ENCODE peak calls at places on chromosomes 12 and 14, in six cellular contexts. One of them, this sample, is unnamed.

GRCh38 chr14:71107921-71108320 is 200.7 kb downstream of the PCNX1 start:
- DNase-seq in stimulated activated CD4-positive, alpha-beta T cell treated with anti-CD3 and anti-CD28 coated beads, TNF-alpha, amount 100 ng/mL, for 1 hour: no peak
- DNase-seq in BE2C: no peak
- DNase-seq in substantia nigra: no peak
- DNase-seq in CD4-positive, alpha-beta T cell: no peak
- DNase-seq in posterior vena cava: no peak
- DNase-seq in this sample: no peak

GRCh38 chr12:18391136-18391535 is 129.8 kb downstream of the PIK3C2G start:
- DNase-seq in substantia nigra: no peak
- DNase-seq in posterior vena cava: no peak
- DNase-seq in BE2C: no peak
- DNase-seq in stimulated activated CD4-positive, alpha-beta T cell treated with anti-CD3 and anti-CD28 coated beads, TNF-alpha, amount 100 ng/mL, for 1 hour: no peak
- DNase-seq in CD4-positive, alpha-beta T cell: no peak
- DNase-seq in this sample: no peak

GRCh38 chr14:106522990-106523389 is 996.6 kb downstream of the TMEM121 start:
- DNase-seq in CD4-positive, alpha-beta T cell: no peak
- DNase-seq in substantia nigra: no peak
- DNase-seq in posterior vena cava: no peak
- DNase-seq in BE2C: no peak
- DNase-seq in stimulated activated CD4-positive, alpha-beta T cell treated with anti-CD3 and anti-CD28 coated beads, TNF-alpha, amount 100 ng/mL, for 1 hour: no peak
- DNase-seq in this sample: no peak

GRCh38 chr12:125220404-125221273 is 155.4 kb downstream of the AACS start:
- DNase-seq in posterior vena cava: no peak
- DNase-seq in BE2C: no peak
- DNase-seq in CD4-positive, alpha-beta T cell: no peak
- DNase-seq in substantia nigra: no peak
- DNase-seq in stimulated activated CD4-positive, alpha-beta T cell treated with anti-CD3 and anti-CD28 coated beads, TNF-alpha, amount 100 ng/mL, for 1 hour: no peak
- DNase-seq in this sample: peak; percentile 5

GRCh38 chr12:95605875-95606274 is 54.6 kb upstream of the USP44 start:
- DNase-seq in posterior vena cava: no peak
- DNase-seq in CD4-positive, alpha-beta T cell: no peak
- DNase-seq in stimulated activated CD4-positive, alpha-beta T cell treated with anti-CD3 and anti-CD28 coated beads, TNF-alpha, amount 100 ng/mL, for 1 hour: no peak
- DNase-seq in BE2C: no peak
- DNase-seq in substantia nigra: no peak
- DNase-seq in this sample: peak; percentile 25

GRCh38 chr12:95118138-95118787 is 44.8 kb upstream of the NR2C1 start:
- DNase-seq in posterior vena cava: no peak
- DNase-seq in BE2C: no peak
- DNase-seq in stimulated activated CD4-positive, alpha-beta T cell treated with anti-CD3 and anti-CD28 coated beads, TNF-alpha, amount 100 ng/mL, for 1 hour: no peak
- DNase-seq in CD4-positive, alpha-beta T cell: no peak
- DNase-seq in substantia nigra: no peak
- DNase-seq in this sample: peak; percentile 81

GRCh38 chr12:132075026-132075713 is 68.9 kb downstream of the DDX51 start:
- DNase-seq in substantia nigra: no peak
- DNase-seq in CD4-positive, alpha-beta T cell: no peak
- DNase-seq in stimulated activated CD4-positive, alpha-beta T cell treated with anti-CD3 and anti-CD28 coated beads, TNF-alpha, amount 100 ng/mL, for 1 hour: no peak
- DNase-seq in posterior vena cava: no peak
- DNase-seq in BE2C: no peak
- DNase-seq in this sample: no peak

GRCh38 chr14:90381999-90382451 is 14.8 kb upstream of the CALM1 start:
- DNase-seq in posterior vena cava: no peak
- DNase-seq in stimulated activated CD4-positive, alpha-beta T cell treated with anti-CD3 and anti-CD28 coated beads, TNF-alpha, amount 100 ng/mL, for 1 hour: no peak
- DNase-seq in CD4-positive, alpha-beta T cell: no peak
- DNase-seq in substantia nigra: no peak
- DNase-seq in BE2C: peak; percentile 45
- DNase-seq in this sample: no peak

GRCh38 chr12:2800046-2800570 is 5.3 kb downstream of the FKBP4 start:
- DNase-seq in CD4-positive, alpha-beta T cell: no peak
- DNase-seq in substantia nigra: no peak
- DNase-seq in BE2C: no peak
- DNase-seq in posterior vena cava: no peak
- DNase-seq in stimulated activated CD4-positive, alpha-beta T cell treated with anti-CD3 and anti-CD28 coated beads, TNF-alpha, amount 100 ng/mL, for 1 hour: no peak
- DNase-seq in this sample: no peak

GRCh38 chr12:128644664-128645296 is 179.0 kb downstream of the SLC15A4 start:
- DNase-seq in CD4-positive, alpha-beta T cell: no peak
- DNase-seq in substantia nigra: no peak
- DNase-seq in posterior vena cava: no peak
- DNase-seq in stimulated activated CD4-positive, alpha-beta T cell treated with anti-CD3 and anti-CD28 coated beads, TNF-alpha, amount 100 ng/mL, for 1 hour: no peak
- DNase-seq in BE2C: no peak
- DNase-seq in this sample: no peak

GRCh38 chr14:41899416-41899815 is 292.7 kb downstream of the LRFN5 start:
- DNase-seq in stimulated activated CD4-positive, alpha-beta T cell treated with anti-CD3 and anti-CD28 coated beads, TNF-alpha, amount 100 ng/mL, for 1 hour: no peak
- DNase-seq in BE2C: no peak
- DNase-seq in posterior vena cava: no peak
- DNase-seq in CD4-positive, alpha-beta T cell: no peak
- DNase-seq in substantia nigra: no peak
- DNase-seq in this sample: peak; percentile 35

GRCh38 chr14:24310666-24311604 is at the start of gene LTB4R:
- DNase-seq in CD4-positive, alpha-beta T cell: peak; percentile 57
- DNase-seq in substantia nigra: peak; percentile 23
- DNase-seq in stimulated activated CD4-positive, alpha-beta T cell treated with anti-CD3 and anti-CD28 coated beads, TNF-alpha, amount 100 ng/mL, for 1 hour: peak; percentile 24
- DNase-seq in posterior vena cava: peak; percentile 92
- DNase-seq in BE2C: no peak
- DNase-seq in this sample: peak; percentile 81

GRCh38 chr14:96581902-96582640 is 79.9 kb downstream of the PAPOLA start:
- DNase-seq in BE2C: no peak
- DNase-seq in CD4-positive, alpha-beta T cell: no peak
- DNase-seq in substantia nigra: no peak
- DNase-seq in posterior vena cava: peak; percentile 43
- DNase-seq in stimulated activated CD4-positive, alpha-beta T cell treated with anti-CD3 and anti-CD28 coated beads, TNF-alpha, amount 100 ng/mL, for 1 hour: no peak
- DNase-seq in this sample: no peak

GRCh38 chr14:51692646-51693045 is 40.9 kb downstream of the FRMD6 start:
- DNase-seq in stimulated activated CD4-positive, alpha-beta T cell treated with anti-CD3 and anti-CD28 coated beads, TNF-alpha, amount 100 ng/mL, for 1 hour: no peak
- DNase-seq in CD4-positive, alpha-beta T cell: no peak
- DNase-seq in BE2C: no peak
- DNase-seq in posterior vena cava: no peak
- DNase-seq in substantia nigra: no peak
- DNase-seq in this sample: no peak

GRCh38 chr12:66453111-66453510 is 150.8 kb downstream of the HELB start:
- DNase-seq in CD4-positive, alpha-beta T cell: no peak
- DNase-seq in stimulated activated CD4-positive, alpha-beta T cell treated with anti-CD3 and anti-CD28 coated beads, TNF-alpha, amount 100 ng/mL, for 1 hour: no peak
- DNase-seq in BE2C: no peak
- DNase-seq in substantia nigra: no peak
- DNase-seq in posterior vena cava: no peak
- DNase-seq in this sample: no peak

GRCh38 chr12:27940756-27941402 is 31.7 kb downstream of the PTHLH start:
- DNase-seq in posterior vena cava: peak; percentile 90
- DNase-seq in stimulated activated CD4-positive, alpha-beta T cell treated with anti-CD3 and anti-CD28 coated beads, TNF-alpha, amount 100 ng/mL, for 1 hour: peak; percentile 25
- DNase-seq in BE2C: peak; percentile 70
- DNase-seq in substantia nigra: no peak
- DNase-seq in CD4-positive, alpha-beta T cell: peak; percentile 58
- DNase-seq in this sample: peak; percentile 83

GRCh38 chr12:57815177-57816000 is 3.1 kb downstream of the AVIL start:
- DNase-seq in substantia nigra: no peak
- DNase-seq in posterior vena cava: peak; percentile 73
- DNase-seq in BE2C: no peak
- DNase-seq in CD4-positive, alpha-beta T cell: no peak
- DNase-seq in stimulated activated CD4-positive, alpha-beta T cell treated with anti-CD3 and anti-CD28 coated beads, TNF-alpha, amount 100 ng/mL, for 1 hour: no peak
- DNase-seq in this sample: no peak

GRCh38 chr12:64687816-64688599 is 71.2 kb downstream of the GNS start:
- DNase-seq in stimulated activated CD4-positive, alpha-beta T cell treated with anti-CD3 and anti-CD28 coated beads, TNF-alpha, amount 100 ng/mL, for 1 hour: no peak
- DNase-seq in substantia nigra: no peak
- DNase-seq in posterior vena cava: no peak
- DNase-seq in CD4-positive, alpha-beta T cell: no peak
- DNase-seq in BE2C: no peak
- DNase-seq in this sample: peak; percentile 42

GRCh38 chr12:107749094-107749493 is 11.8 kb downstream of the PRDM4 start:
- DNase-seq in stimulated activated CD4-positive, alpha-beta T cell treated with anti-CD3 and anti-CD28 coated beads, TNF-alpha, amount 100 ng/mL, for 1 hour: no peak
- DNase-seq in posterior vena cava: no peak
- DNase-seq in substantia nigra: no peak
- DNase-seq in CD4-positive, alpha-beta T cell: no peak
- DNase-seq in BE2C: no peak
- DNase-seq in this sample: peak; percentile 41

GRCh38 chr12:80272516-80272915 is 171.5 kb upstream of the PTPRQ start:
- DNase-seq in CD4-positive, alpha-beta T cell: no peak
- DNase-seq in stimulated activated CD4-positive, alpha-beta T cell treated with anti-CD3 and anti-CD28 coated beads, TNF-alpha, amount 100 ng/mL, for 1 hour: no peak
- DNase-seq in posterior vena cava: no peak
- DNase-seq in BE2C: no peak
- DNase-seq in substantia nigra: no peak
- DNase-seq in this sample: peak; percentile 22

GRCh38 chr14:25069889-25070288 is 19.9 kb upstream of the STXBP6 start:
- DNase-seq in substantia nigra: no peak
- DNase-seq in CD4-positive, alpha-beta T cell: no peak
- DNase-seq in BE2C: no peak
- DNase-seq in posterior vena cava: no peak
- DNase-seq in stimulated activated CD4-positive, alpha-beta T cell treated with anti-CD3 and anti-CD28 coated beads, TNF-alpha, amount 100 ng/mL, for 1 hour: no peak
- DNase-seq in this sample: no peak

GRCh38 chr12:102169922-102170698 is 27.5 kb downstream of the PMCH start:
- DNase-seq in stimulated activated CD4-positive, alpha-beta T cell treated with anti-CD3 and anti-CD28 coated beads, TNF-alpha, amount 100 ng/mL, for 1 hour: no peak
- DNase-seq in CD4-positive, alpha-beta T cell: no peak
- DNase-seq in posterior vena cava: no peak
- DNase-seq in substantia nigra: no peak
- DNase-seq in BE2C: peak; percentile 18
- DNase-seq in this sample: peak; percentile 32

GRCh38 chr12:130049666-130050065 is 112.6 kb upstream of the FZD10 start:
- DNase-seq in BE2C: no peak
- DNase-seq in substantia nigra: no peak
- DNase-seq in CD4-positive, alpha-beta T cell: no peak
- DNase-seq in posterior vena cava: no peak
- DNase-seq in stimulated activated CD4-positive, alpha-beta T cell treated with anti-CD3 and anti-CD28 coated beads, TNF-alpha, amount 100 ng/mL, for 1 hour: no peak
- DNase-seq in this sample: no peak

GRCh38 chr12:85740190-85740589 is 96.0 kb downstream of the RASSF9 start:
- DNase-seq in BE2C: no peak
- DNase-seq in substantia nigra: no peak
- DNase-seq in CD4-positive, alpha-beta T cell: no peak
- DNase-seq in posterior vena cava: no peak
- DNase-seq in stimulated activated CD4-positive, alpha-beta T cell treated with anti-CD3 and anti-CD28 coated beads, TNF-alpha, amount 100 ng/mL, for 1 hour: no peak
- DNase-seq in this sample: no peak

GRCh38 chr12:55899035-55899434 is 28.7 kb downstream of the PYM1 start:
- DNase-seq in stimulated activated CD4-positive, alpha-beta T cell treated with anti-CD3 and anti-CD28 coated beads, TNF-alpha, amount 100 ng/mL, for 1 hour: no peak
- DNase-seq in substantia nigra: no peak
- DNase-seq in posterior vena cava: no peak
- DNase-seq in CD4-positive, alpha-beta T cell: no peak
- DNase-seq in BE2C: no peak
- DNase-seq in this sample: peak; percentile 27

GRCh38 chr12:7905071-7905470 is 30.9 kb downstream of the SLC2A3 start:
- DNase-seq in stimulated activated CD4-positive, alpha-beta T cell treated with anti-CD3 and anti-CD28 coated beads, TNF-alpha, amount 100 ng/mL, for 1 hour: no peak
- DNase-seq in BE2C: no peak
- DNase-seq in posterior vena cava: no peak
- DNase-seq in substantia nigra: no peak
- DNase-seq in CD4-positive, alpha-beta T cell: no peak
- DNase-seq in this sample: peak; percentile 31

GRCh38 chr12:8156845-8157244 is at the start of gene ZNF705A:
- DNase-seq in posterior vena cava: no peak
- DNase-seq in stimulated activated CD4-positive, alpha-beta T cell treated with anti-CD3 and anti-CD28 coated beads, TNF-alpha, amount 100 ng/mL, for 1 hour: no peak
- DNase-seq in CD4-positive, alpha-beta T cell: no peak
- DNase-seq in BE2C: no peak
- DNase-seq in substantia nigra: no peak
- DNase-seq in this sample: peak; percentile 75

GRCh38 chr12:72863671-72864070 is 591.5 kb downstream of the TRHDE start:
- DNase-seq in CD4-positive, alpha-beta T cell: no peak
- DNase-seq in BE2C: no peak
- DNase-seq in substantia nigra: no peak
- DNase-seq in posterior vena cava: no peak
- DNase-seq in stimulated activated CD4-positive, alpha-beta T cell treated with anti-CD3 and anti-CD28 coated beads, TNF-alpha, amount 100 ng/mL, for 1 hour: no peak
- DNase-seq in this sample: no peak

GRCh38 chr12:11727133-11727664 is 77.7 kb downstream of the ETV6 start:
- DNase-seq in BE2C: no peak
- DNase-seq in stimulated activated CD4-positive, alpha-beta T cell treated with anti-CD3 and anti-CD28 coated beads, TNF-alpha, amount 100 ng/mL, for 1 hour: no peak
- DNase-seq in CD4-positive, alpha-beta T cell: peak; percentile 23
- DNase-seq in substantia nigra: no peak
- DNase-seq in posterior vena cava: no peak
- DNase-seq in this sample: no peak

GRCh38 chr14:104355101-104355691 is 216.8 kb downstream of the KIF26A start:
- DNase-seq in posterior vena cava: peak; percentile 61
- DNase-seq in stimulated activated CD4-positive, alpha-beta T cell treated with anti-CD3 and anti-CD28 coated beads, TNF-alpha, amount 100 ng/mL, for 1 hour: no peak
- DNase-seq in substantia nigra: no peak
- DNase-seq in BE2C: no peak
- DNase-seq in CD4-positive, alpha-beta T cell: no peak
- DNase-seq in this sample: no peak

GRCh38 chr14:77086017-77086727 is 11.9 kb upstream of the CIPC start:
- DNase-seq in CD4-positive, alpha-beta T cell: no peak
- DNase-seq in posterior vena cava: no peak
- DNase-seq in substantia nigra: no peak
- DNase-seq in stimulated activated CD4-positive, alpha-beta T cell treated with anti-CD3 and anti-CD28 coated beads, TNF-alpha, amount 100 ng/mL, for 1 hour: no peak
- DNase-seq in BE2C: no peak
- DNase-seq in this sample: peak; percentile 60

GRCh38 chr14:65373011-65373670 is 39.4 kb upstream of the FUT8 start:
- DNase-seq in CD4-positive, alpha-beta T cell: no peak
- DNase-seq in posterior vena cava: no peak
- DNase-seq in BE2C: no peak
- DNase-seq in stimulated activated CD4-positive, alpha-beta T cell treated with anti-CD3 and anti-CD28 coated beads, TNF-alpha, amount 100 ng/mL, for 1 hour: no peak
- DNase-seq in substantia nigra: peak; percentile 29
- DNase-seq in this sample: no peak

GRCh38 chr12:46260153-46260912 is 8.5 kb downstream of the SLC38A1 start:
- DNase-seq in BE2C: no peak
- DNase-seq in substantia nigra: no peak
- DNase-seq in CD4-positive, alpha-beta T cell: no peak
- DNase-seq in posterior vena cava: no peak
- DNase-seq in stimulated activated CD4-positive, alpha-beta T cell treated with anti-CD3 and anti-CD28 coated beads, TNF-alpha, amount 100 ng/mL, for 1 hour: no peak
- DNase-seq in this sample: peak; percentile 43

GRCh38 chr12:94204647-94205247 is 56.4 kb downstream of the PLXNC1 start:
- DNase-seq in substantia nigra: no peak
- DNase-seq in posterior vena cava: no peak
- DNase-seq in BE2C: no peak
- DNase-seq in CD4-positive, alpha-beta T cell: no peak
- DNase-seq in stimulated activated CD4-positive, alpha-beta T cell treated with anti-CD3 and anti-CD28 coated beads, TNF-alpha, amount 100 ng/mL, for 1 hour: no peak
- DNase-seq in this sample: no peak

GRCh38 chr14:32940066-32940651 is 1.5 kb downstream of the NPAS3 start:
- DNase-seq in stimulated activated CD4-positive, alpha-beta T cell treated with anti-CD3 and anti-CD28 coated beads, TNF-alpha, amount 100 ng/mL, for 1 hour: no peak
- DNase-seq in substantia nigra: no peak
- DNase-seq in posterior vena cava: no peak
- DNase-seq in CD4-positive, alpha-beta T cell: no peak
- DNase-seq in BE2C: no peak
- DNase-seq in this sample: peak; percentile 62

GRCh38 chr12:54419088-54419887 is at the start of gene ITGA5:
- DNase-seq in BE2C: peak; percentile 34
- DNase-seq in CD4-positive, alpha-beta T cell: no peak
- DNase-seq in stimulated activated CD4-positive, alpha-beta T cell treated with anti-CD3 and anti-CD28 coated beads, TNF-alpha, amount 100 ng/mL, for 1 hour: no peak
- DNase-seq in posterior vena cava: peak; percentile 94
- DNase-seq in substantia nigra: no peak
- DNase-seq in this sample: peak; percentile 71

GRCh38 chr12:47741340-47741703 is 16.0 kb upstream of the ENDOU start:
- DNase-seq in substantia nigra: peak; percentile 79
- DNase-seq in posterior vena cava: peak; percentile 95
- DNase-seq in stimulated activated CD4-positive, alpha-beta T cell treated with anti-CD3 and anti-CD28 coated beads, TNF-alpha, amount 100 ng/mL, for 1 hour: peak; percentile 50
- DNase-seq in CD4-positive, alpha-beta T cell: peak; percentile 71
- DNase-seq in BE2C: peak; percentile 82
- DNase-seq in this sample: peak; percentile 38

GRCh38 chr12:115752913-115753726 is 524.4 kb downstream of the MED13L start:
- DNase-seq in stimulated activated CD4-positive, alpha-beta T cell treated with anti-CD3 and anti-CD28 coated beads, TNF-alpha, amount 100 ng/mL, for 1 hour: no peak
- DNase-seq in BE2C: peak; percentile 66
- DNase-seq in substantia nigra: no peak
- DNase-seq in posterior vena cava: no peak
- DNase-seq in CD4-positive, alpha-beta T cell: no peak
- DNase-seq in this sample: peak; percentile 74

GRCh38 chr12:55974308-55974724 is 438 bp downstream of the RAB5B start:
- DNase-seq in BE2C: peak; percentile 39
- DNase-seq in CD4-positive, alpha-beta T cell: no peak
- DNase-seq in stimulated activated CD4-positive, alpha-beta T cell treated with anti-CD3 and anti-CD28 coated beads, TNF-alpha, amount 100 ng/mL, for 1 hour: no peak
- DNase-seq in posterior vena cava: no peak
- DNase-seq in substantia nigra: no peak
- DNase-seq in this sample: peak; percentile 46